ENCODE peak calls at places on chromosome 2, in ten cellular contexts. A, C, E, F, G, N, X, I, H and D are unnamed samples.

GRCh38 chr2:105732096-105732495 is 12.6 kb upstream of the NCK2 start:
- DNase-seq in A (no peak), C (peak), E (no peak), F (no peak), G (no peak), N (no peak), X (no peak), I (no peak), H (no peak), D (no peak)

GRCh38 chr2:229344151-229344551 is 73.1 kb upstream of the PID1 start:
- DNase-seq in A (no peak), C (peak), E (no peak), F (peak), G (no peak), N (peak), X (no peak), I (no peak), H (no peak), D (no peak)

GRCh38 chr2:79530443-79530842 is 17.6 kb downstream of the CTNNA2 start:
- DNase-seq in A (no peak), C (no peak), E (no peak), F (no peak), G (peak), N (no peak), X (peak), I (no peak), H (no peak), D (peak)

GRCh38 chr2:40721595-40721994 is 269.7 kb upstream of the SLC8A1 start:
- DNase-seq in A (no peak), C (peak), E (no peak), F (peak), G (no peak), N (peak), X (peak), I (no peak), H (no peak), D (no peak)

GRCh38 chr2:109345653-109346165 is 216.7 kb downstream of the SH3RF3 start:
- DNase-seq in A (no peak), C (no peak), E (no peak), F (no peak), G (no peak), N (no peak), X (no peak), I (no peak), H (no peak), D (no peak)

GRCh38 chr2:219987830-219988229 is 360.4 kb downstream of the SLC4A3 start:
- DNase-seq in A (no peak), C (peak), E (no peak), F (peak), G (peak), N (peak), X (peak), I (no peak), H (no peak), D (no peak)

GRCh38 chr2:230225486-230225885 is at the start of gene SP140:
- DNase-seq in A (peak), C (no peak), E (peak), F (no peak), G (no peak), N (no peak), X (no peak), I (peak), H (peak), D (no peak)

GRCh38 chr2:111702119-111702808 is 181.7 kb downstream of the ANAPC1 start:
- DNase-seq in A (peak), C (peak), E (peak), F (peak), G (peak), N (peak), X (peak), I (peak), H (no peak), D (peak)

GRCh38 chr2:144660518-144661316 is 140.8 kb upstream of the ZEB2 start:
- DNase-seq in A (no peak), C (peak), E (no peak), F (no peak), G (peak), N (peak), X (no peak), I (no peak), H (no peak), D (no peak)

GRCh38 chr2:43491070-43491639 is 104.7 kb downstream of the THADA start:
- DNase-seq in A (no peak), C (peak), E (no peak), F (no peak), G (no peak), N (peak), X (no peak), I (no peak), H (no peak), D (no peak)

GRCh38 chr2:62149708-62150107 is 46.2 kb upstream of the B3GNT2 start:
- DNase-seq in A (no peak), C (peak), E (no peak), F (peak), G (no peak), N (peak), X (no peak), I (no peak), H (no peak), D (peak)